ENCODE peak calls at places on chromosomes 12 and 14, in six cellular contexts. One of them, this sample, is unnamed. For H3K4me1, the result is how much of the 10 kb centered on the place peaks cover.

GRCh38 chr12:89019439-89020120 is 332.7 kb downstream of the DUSP6 start:
- DNase-seq in esophagus squamous epithelium: peak
- DNase-seq in IMR-90: peak
- DNase-seq in gastrocnemius medialis: peak
- DNase-seq in endothelial cell of umbilical vein: peak
- DNase-seq in HCT116: peak
- DNase-seq in this sample: peak

GRCh38 chr14:90627478-90627877 is 188.8 kb downstream of the TTC7B start:
- DNase-seq in esophagus squamous epithelium: no peak
- DNase-seq in IMR-90: no peak
- DNase-seq in gastrocnemius medialis: peak
- DNase-seq in endothelial cell of umbilical vein: no peak
- DNase-seq in HCT116: no peak
- DNase-seq in this sample: no peak

GRCh38 chr12:117671734-117672133 is 297.1 kb downstream of the KSR2 start:
- DNase-seq in esophagus squamous epithelium: no peak
- DNase-seq in IMR-90: no peak
- DNase-seq in gastrocnemius medialis: peak
- DNase-seq in endothelial cell of umbilical vein: peak
- DNase-seq in HCT116: peak
- DNase-seq in this sample: no peak

GRCh38 chr12:109719123-109720022 is 5.7 kb downstream of the FAM222A start:
- DNase-seq in esophagus squamous epithelium: no peak
- DNase-seq in IMR-90: peak
- DNase-seq in gastrocnemius medialis: no peak
- DNase-seq in endothelial cell of umbilical vein: no peak
- DNase-seq in HCT116: no peak
- DNase-seq in this sample: no peak

GRCh38 chr14:88323086-88323519 is at the start of gene KCNK10:
- DNase-seq in esophagus squamous epithelium: no peak
- DNase-seq in IMR-90: no peak
- DNase-seq in gastrocnemius medialis: no peak
- DNase-seq in endothelial cell of umbilical vein: no peak
- DNase-seq in HCT116: no peak
- DNase-seq in this sample: no peak

GRCh38 chr14:71130491-71131179 is 223.4 kb downstream of the PCNX1 start:
- DNase-seq in esophagus squamous epithelium: no peak
- DNase-seq in IMR-90: peak
- DNase-seq in gastrocnemius medialis: no peak
- DNase-seq in endothelial cell of umbilical vein: peak
- DNase-seq in HCT116: no peak
- DNase-seq in this sample: no peak

GRCh38 chr14:21108791-21109190 is 7.9 kb downstream of the TMEM253 start:
- DNase-seq in esophagus squamous epithelium: no peak
- DNase-seq in IMR-90: no peak
- DNase-seq in gastrocnemius medialis: no peak
- DNase-seq in endothelial cell of umbilical vein: no peak
- DNase-seq in HCT116: no peak
- DNase-seq in this sample: no peak

GRCh38 chr12:67080637-67081036 is 188.5 kb upstream of the CAND1 start:
- DNase-seq in esophagus squamous epithelium: no peak
- DNase-seq in IMR-90: no peak
- DNase-seq in gastrocnemius medialis: no peak
- DNase-seq in endothelial cell of umbilical vein: no peak
- DNase-seq in HCT116: no peak
- DNase-seq in this sample: no peak

GRCh38 chr12:77099799-77100198 is 34.4 kb upstream of the E2F7 start:
- DNase-seq in esophagus squamous epithelium: no peak
- DNase-seq in IMR-90: no peak
- DNase-seq in gastrocnemius medialis: no peak
- DNase-seq in endothelial cell of umbilical vein: no peak
- DNase-seq in HCT116: no peak
- DNase-seq in this sample: no peak

GRCh38 chr12:99444859-99445316 is 202.7 kb upstream of the GARIN6 start:
- DNase-seq in esophagus squamous epithelium: no peak
- DNase-seq in IMR-90: no peak
- DNase-seq in gastrocnemius medialis: no peak
- DNase-seq in endothelial cell of umbilical vein: no peak
- DNase-seq in HCT116: no peak
- DNase-seq in this sample: no peak

DNA sequence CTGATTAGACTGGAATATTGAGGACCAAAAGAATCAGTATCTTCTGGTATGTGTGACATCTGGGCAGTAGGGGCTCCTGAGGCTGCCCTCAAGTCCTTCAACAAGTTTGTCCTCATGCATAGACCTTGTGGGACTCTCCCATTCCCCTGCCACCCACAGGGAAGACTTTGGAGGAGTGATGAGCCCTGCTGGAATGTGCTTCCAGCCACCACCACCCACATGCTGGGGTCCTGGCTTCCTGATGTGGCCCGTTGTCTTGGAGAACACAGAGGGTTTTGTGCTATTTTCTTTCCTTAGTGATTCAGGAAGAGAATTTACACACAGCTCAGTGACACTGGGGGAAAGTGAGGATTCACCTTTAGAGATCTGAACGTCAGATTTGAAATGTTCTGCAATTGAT is 29.2 kb upstream of the SEL1L start:
- DNase-seq in esophagus squamous epithelium: no peak
- DNase-seq in IMR-90: no peak
- DNase-seq in gastrocnemius medialis: no peak
- DNase-seq in endothelial cell of umbilical vein: no peak
- DNase-seq in HCT116: no peak
- DNase-seq in this sample: no peak
- H3K4me1 ChIP-seq in esophagus squamous epithelium: under half
- H3K4me1 ChIP-seq in IMR-90: under half
- H3K4me1 ChIP-seq in gastrocnemius medialis: under half
- H3K4me1 ChIP-seq in endothelial cell of umbilical vein: under half
- H3K4me1 ChIP-seq in HCT116: under half
- H3K4me1 ChIP-seq in this sample: under half

GRCh38 chr12:122204829-122205589 is 1.5 kb downstream of the B3GNT4 start:
- DNase-seq in esophagus squamous epithelium: no peak
- DNase-seq in IMR-90: no peak
- DNase-seq in gastrocnemius medialis: no peak
- DNase-seq in endothelial cell of umbilical vein: no peak
- DNase-seq in HCT116: no peak
- DNase-seq in this sample: no peak
- TF ChIP-seq POLR2A in esophagus squamous epithelium: no peak
- TF ChIP-seq POLR2A in IMR-90: no peak
- TF ChIP-seq POLR2A in gastrocnemius medialis: no peak
- TF ChIP-seq POLR2A in endothelial cell of umbilical vein: no peak
- TF ChIP-seq POLR2A in HCT116: no peak
- TF ChIP-seq POLR2A in this sample: no peak

GRCh38 chr12:112146123-112146522 is 20.8 kb downstream of the TRAFD1 start:
- DNase-seq in esophagus squamous epithelium: no peak
- DNase-seq in IMR-90: no peak
- DNase-seq in gastrocnemius medialis: no peak
- DNase-seq in endothelial cell of umbilical vein: no peak
- DNase-seq in HCT116: no peak
- DNase-seq in this sample: no peak
- H3K4me1 ChIP-seq in esophagus squamous epithelium: under half
- H3K4me1 ChIP-seq in IMR-90: under half
- H3K4me1 ChIP-seq in gastrocnemius medialis: under half
- H3K4me1 ChIP-seq in endothelial cell of umbilical vein: under half
- H3K4me1 ChIP-seq in HCT116: under half
- H3K4me1 ChIP-seq in this sample: under half

GRCh38 chr14:100568998-100569733 is 18.1 kb downstream of the BEGAIN start:
- DNase-seq in esophagus squamous epithelium: no peak
- DNase-seq in IMR-90: no peak
- DNase-seq in gastrocnemius medialis: no peak
- DNase-seq in endothelial cell of umbilical vein: no peak
- DNase-seq in HCT116: no peak
- DNase-seq in this sample: no peak
- TF ChIP-seq POLR2A in esophagus squamous epithelium: no peak
- TF ChIP-seq POLR2A in IMR-90: no peak
- TF ChIP-seq POLR2A in gastrocnemius medialis: no peak
- TF ChIP-seq POLR2A in endothelial cell of umbilical vein: no peak
- TF ChIP-seq POLR2A in HCT116: no peak
- TF ChIP-seq POLR2A in this sample: no peak

DNA sequence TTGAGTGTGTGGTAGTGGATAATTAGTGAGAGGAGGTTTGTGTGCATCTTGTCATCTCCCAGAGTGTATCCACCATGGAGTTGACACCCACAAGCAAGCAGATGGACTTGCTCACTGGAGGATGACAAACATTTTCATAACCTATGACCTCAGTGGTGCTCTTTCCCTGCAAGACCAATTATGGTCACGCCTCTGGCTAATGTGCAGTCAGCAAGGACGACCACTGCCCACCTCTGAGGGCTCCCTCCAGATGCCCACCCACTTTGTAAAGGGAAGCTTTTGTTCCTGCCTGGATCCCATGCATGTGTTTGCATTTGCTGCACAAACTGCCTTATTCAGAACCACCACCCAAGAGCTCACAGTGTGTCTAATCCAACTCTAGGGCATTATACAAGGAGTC is 982.8 kb downstream of the TMEM121 start:
- DNase-seq in esophagus squamous epithelium: no peak
- DNase-seq in IMR-90: no peak
- DNase-seq in gastrocnemius medialis: no peak
- DNase-seq in endothelial cell of umbilical vein: no peak
- DNase-seq in HCT116: no peak
- DNase-seq in this sample: no peak
- H3K4me1 ChIP-seq in esophagus squamous epithelium: under half
- H3K4me1 ChIP-seq in IMR-90: under half
- H3K4me1 ChIP-seq in gastrocnemius medialis: under half
- H3K4me1 ChIP-seq in endothelial cell of umbilical vein: under half
- H3K4me1 ChIP-seq in HCT116: under half
- H3K4me1 ChIP-seq in this sample: under half

GRCh38 chr12:122834229-122834920 is 882 bp upstream of the HIP1R start:
- DNase-seq in esophagus squamous epithelium: no peak
- DNase-seq in IMR-90: peak
- DNase-seq in gastrocnemius medialis: no peak
- DNase-seq in endothelial cell of umbilical vein: peak
- DNase-seq in HCT116: peak
- DNase-seq in this sample: no peak

GRCh38 chr12:122834921-122835692 is at the start of gene HIP1R:
- DNase-seq in esophagus squamous epithelium: no peak
- DNase-seq in IMR-90: no peak
- DNase-seq in gastrocnemius medialis: no peak
- DNase-seq in endothelial cell of umbilical vein: peak
- DNase-seq in HCT116: peak
- DNase-seq in this sample: no peak

GRCh38 chr12:122835693-122836026 is 403 bp downstream of the HIP1R start:
- DNase-seq in esophagus squamous epithelium: no peak
- DNase-seq in IMR-90: no peak
- DNase-seq in gastrocnemius medialis: no peak
- DNase-seq in endothelial cell of umbilical vein: no peak
- DNase-seq in HCT116: no peak
- DNase-seq in this sample: no peak

GRCh38 chr12:122837306-122838265 is 2.3 kb downstream of the HIP1R start:
- DNase-seq in esophagus squamous epithelium: no peak
- DNase-seq in IMR-90: no peak
- DNase-seq in gastrocnemius medialis: no peak
- DNase-seq in endothelial cell of umbilical vein: no peak
- DNase-seq in HCT116: no peak
- DNase-seq in this sample: no peak

DNA sequence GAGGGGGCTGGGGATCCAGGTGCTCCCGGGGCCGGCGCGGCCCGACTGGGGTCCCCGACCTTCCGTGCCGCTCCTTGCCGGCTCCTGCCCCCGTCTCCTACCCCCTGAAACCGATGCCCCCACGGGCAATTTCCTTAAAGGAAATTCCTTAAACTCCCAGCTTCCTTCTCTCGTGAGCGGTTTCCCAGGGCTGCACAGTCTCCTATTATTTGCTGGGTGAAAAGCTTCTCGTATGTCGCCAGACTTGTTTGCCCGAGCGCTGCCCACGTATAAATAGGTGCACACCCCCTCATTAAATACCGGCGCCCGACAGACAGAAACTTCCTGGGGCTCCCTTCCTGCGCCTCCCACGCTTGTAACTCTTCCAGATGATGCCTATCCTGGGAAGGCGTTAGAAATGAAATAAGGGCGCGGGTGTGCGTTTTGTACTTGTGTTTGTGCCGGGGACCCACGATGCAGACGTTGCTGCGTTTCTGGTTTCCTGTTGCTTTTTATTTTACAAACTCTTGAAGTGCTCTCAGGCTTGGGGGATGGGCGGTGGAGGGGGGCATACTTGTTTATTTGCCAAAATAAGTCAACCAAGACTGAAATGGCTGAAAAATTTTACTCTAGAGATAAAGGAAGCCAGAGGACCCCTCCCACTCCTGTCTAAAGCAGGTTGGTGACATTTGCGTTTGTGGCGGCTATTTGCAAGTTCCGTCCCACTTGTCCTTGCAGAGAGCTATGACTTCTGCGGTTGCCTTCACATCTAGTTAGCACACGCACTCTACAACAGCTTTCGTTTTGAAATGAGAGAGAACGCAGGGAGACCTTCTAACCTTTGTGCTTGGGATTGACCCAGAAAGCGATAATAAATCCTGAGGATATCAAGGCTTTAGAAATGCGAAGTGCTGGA is 1.0 kb downstream of the HIP1R start:
- DNase-seq in esophagus squamous epithelium: no peak
- DNase-seq in IMR-90: peak
- DNase-seq in gastrocnemius medialis: no peak
- DNase-seq in endothelial cell of umbilical vein: peak
- DNase-seq in HCT116: no peak
- DNase-seq in this sample: no peak
- TF ChIP-seq POLR2A in esophagus squamous epithelium: no peak
- TF ChIP-seq POLR2A in IMR-90: no peak
- TF ChIP-seq POLR2A in gastrocnemius medialis: no peak
- TF ChIP-seq POLR2A in endothelial cell of umbilical vein: no peak
- TF ChIP-seq POLR2A in HCT116: no peak
- TF ChIP-seq POLR2A in this sample: no peak

GRCh38 chr12:108686753-108687152 is 44.6 kb downstream of the CORO1C start:
- DNase-seq in esophagus squamous epithelium: no peak
- DNase-seq in IMR-90: no peak
- DNase-seq in gastrocnemius medialis: peak
- DNase-seq in endothelial cell of umbilical vein: no peak
- DNase-seq in HCT116: no peak
- DNase-seq in this sample: peak

GRCh38 chr12:108681317-108681716 is 47.6 kb upstream of the SELPLG start:
- DNase-seq in esophagus squamous epithelium: no peak
- DNase-seq in IMR-90: no peak
- DNase-seq in gastrocnemius medialis: no peak
- DNase-seq in endothelial cell of umbilical vein: no peak
- DNase-seq in HCT116: no peak
- DNase-seq in this sample: no peak

GRCh38 chr12:108679282-108679681 is 45.6 kb upstream of the SELPLG start:
- DNase-seq in esophagus squamous epithelium: no peak
- DNase-seq in IMR-90: no peak
- DNase-seq in gastrocnemius medialis: no peak
- DNase-seq in endothelial cell of umbilical vein: no peak
- DNase-seq in HCT116: no peak
- DNase-seq in this sample: no peak

GRCh38 chr12:108685469-108686247 is 45.7 kb downstream of the CORO1C start:
- DNase-seq in esophagus squamous epithelium: no peak
- DNase-seq in IMR-90: no peak
- DNase-seq in gastrocnemius medialis: no peak
- DNase-seq in endothelial cell of umbilical vein: peak
- DNase-seq in HCT116: no peak
- DNase-seq in this sample: no peak

GRCh38 chr12:108683906-108684556 is 47.3 kb downstream of the CORO1C start:
- DNase-seq in esophagus squamous epithelium: no peak
- DNase-seq in IMR-90: no peak
- DNase-seq in gastrocnemius medialis: no peak
- DNase-seq in endothelial cell of umbilical vein: no peak
- DNase-seq in HCT116: no peak
- DNase-seq in this sample: no peak
- H3K4me1 ChIP-seq in esophagus squamous epithelium: under half
- H3K4me1 ChIP-seq in IMR-90: under half
- H3K4me1 ChIP-seq in gastrocnemius medialis: half or more
- H3K4me1 ChIP-seq in endothelial cell of umbilical vein: under half
- H3K4me1 ChIP-seq in HCT116: under half
- H3K4me1 ChIP-seq in this sample: under half